ENCODE peak calls at places on chromosomes 16 and 17, in five cellular contexts. J is upper lobe of left lung, R is pancreas, N is GM23338, D is left lung. O is an unnamed sample. For H3K4me1, the result is how much of the 10 kb centered on the place peaks cover.

GRCh38 chr17:64188088-64188487 is 58.1 kb upstream of the ERN1 start:
- DNase-seq in J (no peak), R (no peak), N (no peak), D (peak), O (no peak)

GRCh38 chr17:27430882-27431491 is 25.3 kb upstream of the KSR1 start:
- DNase-seq in J (no peak), R (no peak), N (peak), D (no peak), O (peak)

GRCh38 chr17:35588196-35588920 is 1.2 kb downstream of the AP2B1 start:
- DNase-seq in J (no peak), R (no peak), N (peak), D (no peak), O (no peak)

GRCh38 chr16:17224859-17225258 is 245.9 kb downstream of the XYLT1 start:
- DNase-seq in J (peak), R (no peak), N (no peak), D (no peak), O (no peak)

GRCh38 chr16:46857261-46857962 is 26.4 kb upstream of the C16orf87 start:
- DNase-seq in J (no peak), R (no peak), N (peak), D (no peak), O (peak)

GRCh38 chr16:78045865-78046581 is 23.7 kb downstream of the CLEC3A start:
- DNase-seq in J (peak), R (peak), N (peak), D (peak), O (peak)

GRCh38 chr17:73706858-73707257 is 62.6 kb upstream of the SDK2 start:
- DNase-seq in J (no peak), R (no peak), N (no peak), D (no peak), O (no peak)

GRCh38 chr17:40058865-40059264 is 3.9 kb upstream of the THRA start:
- DNase-seq in J (no peak), R (no peak), N (no peak), D (no peak), O (no peak)

GRCh38 chr17:978110-979093 is 1.2 kb downstream of the NXN start:
- DNase-seq in J (no peak), R (peak), N (no peak), D (peak), O (peak)

GRCh38 chr17:39963826-39964225 is 1.0 kb downstream of the GSDMA start:
- DNase-seq in J (no peak), R (no peak), N (no peak), D (no peak), O (no peak)

GRCh38 chr17:30808785-30809286 is 15.7 kb downstream of the CRLF3 start:
- DNase-seq in J (no peak), R (no peak), N (no peak), D (no peak), O (no peak)

GRCh38 chr17:41338961-41339485 is 11.6 kb downstream of the KRT33A start:
- DNase-seq in J (no peak), R (no peak), N (no peak), D (no peak), O (no peak)

GRCh38 chr16:67928561-67929364 is 2.9 kb downstream of the CTRL start:
- DNase-seq in J (peak), R (peak), N (peak), D (peak), O (peak)

GRCh38 chr16:15880434-15880833 is 8.0 kb downstream of the CEP20 start:
- DNase-seq in J (no peak), R (no peak), N (no peak), D (no peak), O (no peak)

GRCh38 chr16:73697336-73697735 is 599.3 kb upstream of the PSMD7 start:
- DNase-seq in J (no peak), R (no peak), N (peak), D (no peak), O (no peak)

GRCh38 chr16:77677129-77677528 is 45.2 kb upstream of the NUDT7 start:
- DNase-seq in J (no peak), R (no peak), N (no peak), D (no peak), O (no peak)

GRCh38 chr16:35140293-35140986 is 1681.0 kb downstream of the TP53TG3F start:
- DNase-seq in J (no peak), R (peak), N (no peak), D (peak), O (no peak)

GRCh38 chr17:64357191-64357981 is 33.3 kb downstream of the PECAM1 start:
- DNase-seq in J (peak), R (no peak), N (peak), D (peak), O (peak)

GRCh38 chr16:1076801-1077576 is 4.4 kb downstream of the SSTR5 start:
- DNase-seq in J (no peak), R (no peak), N (no peak), D (no peak), O (no peak)

GRCh38 chr17:83155128-83156081 is 76.0 kb downstream of the METRNL start:
- DNase-seq in J (peak), R (no peak), N (no peak), D (peak), O (peak)

GRCh38 chr17:38460082-38460715 is 31.9 kb downstream of the ARHGAP23 start:
- DNase-seq in J (no peak), R (no peak), N (no peak), D (no peak), O (no peak)

GRCh38 chr17:74369221-74369620 is 1.9 kb downstream of the GPR142 start:
- DNase-seq in J (peak), R (no peak), N (peak), D (peak), O (peak)

GRCh38 chr17:39757931-39758873 is 20.5 kb downstream of the GRB7 start:
- DNase-seq in J (peak), R (no peak), N (no peak), D (no peak), O (no peak)

GRCh38 chr16:23257682-23258081 is 44.4 kb upstream of the SCNN1B start:
- DNase-seq in J (no peak), R (no peak), N (no peak), D (no peak), O (no peak)

GRCh38 chr16:69166946-69167930 is 19.7 kb upstream of the SNTB2 start:
- DNase-seq in J (no peak), R (no peak), N (no peak), D (no peak), O (no peak)

GRCh38 chr16:17270111-17270510 is 200.6 kb downstream of the XYLT1 start:
- DNase-seq in J (no peak), R (peak), N (no peak), D (no peak), O (no peak)

GRCh38 chr16:9008335-9009260 is 44.9 kb upstream of the USP7 start:
- DNase-seq in J (peak), R (peak), N (peak), D (peak), O (peak)

GRCh38 chr17:8949061-8949622 is 16.4 kb downstream of the PIK3R5 start:
- DNase-seq in J (no peak), R (no peak), N (no peak), D (no peak), O (no peak)

GRCh38 chr16:24700549-24701392 is 28.7 kb upstream of the TNRC6A start:
- DNase-seq in J (peak), R (no peak), N (peak), D (no peak), O (peak)

GRCh38 chr17:54968954-54969400 is 412 bp downstream of the STXBP4 start:
- DNase-seq in J (peak), R (no peak), N (no peak), D (peak), O (peak)

GRCh38 chr16:58815188-58815888 is 81.2 kb upstream of the GOT2 start:
- DNase-seq in J (no peak), R (no peak), N (no peak), D (no peak), O (no peak)

GRCh38 chr16:13959626-13960025 is 39.7 kb downstream of the ERCC4 start:
- DNase-seq in J (no peak), R (no peak), N (no peak), D (no peak), O (no peak)

GRCh38 chr17:67717192-67717623 is 528 bp upstream of the NOL11 start:
- DNase-seq in J (no peak), R (no peak), N (peak), D (no peak), O (no peak)

GRCh38 chr16:3589991-3590701 is 12.9 kb upstream of the NLRC3 start:
- DNase-seq in J (no peak), R (no peak), N (no peak), D (peak), O (no peak)

GRCh38 chr16:3589441-3589921 is 12.3 kb upstream of the NLRC3 start:
- DNase-seq in J (peak), R (no peak), N (no peak), D (peak), O (peak)

GRCh38 chr16:3590736-3591435 is 13.7 kb upstream of the NLRC3 start:
- DNase-seq in J (peak), R (no peak), N (no peak), D (peak), O (peak)

GRCh38 chr16:3587547-3588110 is 10.4 kb upstream of the NLRC3 start:
- DNase-seq in J (no peak), R (no peak), N (no peak), D (peak), O (no peak)

DNA sequence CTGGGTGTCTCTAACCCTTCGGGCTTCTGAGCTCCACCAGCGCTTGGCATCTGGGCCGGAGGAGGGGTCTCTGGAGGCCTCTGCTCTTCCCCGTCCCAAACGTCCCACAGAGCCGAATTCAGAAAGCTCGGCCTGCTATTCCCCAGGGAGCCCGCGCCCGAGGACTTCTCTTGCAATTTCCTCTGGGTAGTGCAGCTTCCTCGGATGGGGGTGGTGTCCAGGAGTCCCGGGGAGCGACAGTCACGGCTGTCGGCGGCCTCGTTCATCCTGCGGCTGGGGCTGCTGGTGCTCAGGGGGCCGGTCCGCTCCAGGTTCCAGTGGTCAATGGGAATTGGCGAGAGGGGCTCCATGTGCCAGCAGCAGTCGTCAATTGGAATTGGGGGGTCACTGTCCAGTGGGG is 11.8 kb upstream of the NLRC3 start:
- DNase-seq in J (no peak), R (no peak), N (no peak), D (peak), O (no peak)
- H3K4me1 ChIP-seq in J (under half), R (under half), N (under half), D (under half), O (under half)

GRCh38 chr16:81077077-81077940 is at the start of gene C16orf46:
- DNase-seq in J (peak), R (peak), N (peak), D (peak), O (peak)
- H3K27ac ChIP-seq in J (peak), R (peak), N (peak), D (peak), O (peak)

GRCh38 chr16:70429888-70430666 is 8.8 kb downstream of the ST3GAL2 start:
- DNase-seq in J (peak), R (no peak), N (no peak), D (no peak), O (no peak)

GRCh38 chr16:70428178-70428998 is 10.5 kb downstream of the ST3GAL2 start:
- DNase-seq in J (peak), R (peak), N (peak), D (peak), O (peak)

GRCh38 chr16:70430667-70431536 is 8.0 kb downstream of the ST3GAL2 start:
- DNase-seq in J (peak), R (no peak), N (peak), D (no peak), O (no peak)

GRCh38 chr16:70432304-70432799 is 6.5 kb downstream of the ST3GAL2 start:
- DNase-seq in J (no peak), R (no peak), N (no peak), D (no peak), O (no peak)

DNA sequence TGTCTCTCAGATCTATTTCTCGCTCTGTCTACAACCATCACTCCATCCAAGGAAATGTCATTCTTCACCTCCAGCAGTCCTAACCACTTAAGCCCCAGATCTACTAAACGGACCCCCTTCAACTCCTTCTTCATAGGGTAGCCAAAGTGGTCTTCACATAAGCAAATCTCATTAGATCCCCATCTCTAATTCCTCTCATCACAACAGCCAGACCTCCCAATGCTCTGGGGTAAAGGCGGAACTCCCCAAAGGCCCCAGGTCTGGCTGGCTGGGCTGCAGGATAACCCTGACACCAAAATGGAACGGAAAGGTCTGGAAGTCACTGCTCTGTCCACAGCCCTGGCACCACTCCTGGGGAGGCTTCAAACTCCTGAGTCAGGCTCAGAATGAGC is 11.1 kb downstream of the ST3GAL2 start:
- DNase-seq in J (no peak), R (no peak), N (no peak), D (no peak), O (no peak)
- H3K4me1 ChIP-seq in J (half or more), R (under half), N (under half), D (under half), O (under half)

GRCh38 chr17:56960596-56961538 is at the start of gene COIL:
- DNase-seq in J (peak), R (peak), N (peak), D (peak), O (peak)

DNA sequence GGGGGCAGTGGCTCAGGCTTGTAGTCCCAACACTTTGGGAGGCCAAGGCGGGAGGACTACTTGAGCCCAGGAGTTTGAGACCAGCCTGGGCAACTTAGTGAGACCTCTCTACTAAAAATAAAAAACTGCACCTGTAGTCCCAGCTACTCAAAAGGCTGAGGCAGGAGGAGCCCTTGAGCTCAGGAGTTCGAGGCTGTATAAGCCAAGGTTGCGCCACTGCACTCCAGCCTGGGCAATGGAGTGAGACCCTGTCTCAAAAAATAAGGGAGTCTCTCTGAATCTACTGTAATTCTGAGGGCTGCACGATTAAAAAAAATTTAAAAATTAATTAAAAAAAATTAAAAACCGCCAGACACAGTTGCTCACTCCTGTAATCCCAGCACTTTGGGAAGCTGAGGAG is 3.9 kb downstream of the COIL start:
- DNase-seq in J (no peak), R (no peak), N (no peak), D (no peak), O (no peak)
- H3K27ac ChIP-seq in J (no peak), R (no peak), N (no peak), D (no peak), O (no peak)

O was measured in aorta.